ENCODE peak calls at places on chromosomes 6 and 20, in nine cellular contexts. F is GM23338, K is GM10248, I is left ventricle myocardium inferior, E is GM20000, X is heart right ventricle, N is neural crest cell, M is MCF 10A, G is LNCaP clone FGC. P is an unnamed sample.

GRCh38 chr6:85344996-85345395 is 104.9 kb upstream of the NT5E start:
- DNase-seq in N (no peak), F (no peak), G (peak; percentile 63), X (no peak), K (no peak), E (no peak), M (no peak), I (no peak), P (no peak)

GRCh38 chr6:155418017-155418749 is 37.5 kb downstream of the NOX3 start:
- DNase-seq in K (peak; percentile 61), G (no peak), M (peak; percentile 73), N (no peak), I (no peak), F (peak; percentile 24), X (no peak), E (peak; percentile 69), P (no peak)

GRCh38 chr20:45339084-45339483 is 9.1 kb downstream of the SDC4 start:
- DNase-seq in K (no peak), G (no peak), I (no peak), X (no peak), N (no peak), F (no peak), M (peak; percentile 72), E (no peak), P (no peak)

GRCh38 chr20:45014671-45015415 is 48.5 kb downstream of the STK4 start:
- DNase-seq in G (no peak), K (no peak), X (no peak), N (no peak), E (no peak), I (no peak), M (no peak), F (no peak), P (no peak)

GRCh38 chr6:149425224-149425623 is 25.2 kb downstream of the SUMO4 start:
- DNase-seq in M (no peak), G (no peak), F (no peak), X (no peak), N (no peak), E (no peak), I (no peak), K (no peak), P (no peak)

GRCh38 chr6:119174879-119175817 is 96.7 kb upstream of the FAM184A start:
- DNase-seq in G (no peak), N (no peak), E (no peak), X (no peak), K (no peak), I (no peak), M (no peak), F (no peak), P (no peak)

GRCh38 chr20:46237736-46238135 is 70.6 kb downstream of the CDH22 start:
- DNase-seq in X (no peak), M (no peak), F (no peak), N (no peak), G (no peak), K (no peak), E (no peak), I (no peak), P (no peak)

GRCh38 chr6:169513478-169514193 is 188.2 kb downstream of the WDR27 start:
- DNase-seq in E (no peak), M (no peak), G (no peak), I (no peak), N (no peak), X (no peak), K (no peak), F (no peak), P (no peak)

GRCh38 chr6:151065027-151065815 is 174.5 kb upstream of the AKAP12 start:
- DNase-seq in F (no peak), M (no peak), K (no peak), G (no peak), I (peak; percentile 45), E (no peak), N (no peak), X (no peak), P (no peak)

GRCh38 chr6:147248859-147249258 is 44.6 kb downstream of the STXBP5 start:
- DNase-seq in K (no peak), X (no peak), N (no peak), I (no peak), F (peak; percentile 77), M (no peak), E (no peak), G (no peak), P (no peak)

GRCh38 chr20:19826179-19826914 is 68.3 kb downstream of the RIN2 start:
- DNase-seq in E (no peak), F (no peak), G (no peak), M (no peak), I (no peak), K (no peak), N (no peak), X (no peak), P (no peak)

GRCh38 chr6:144284753-144285547 is at the start of gene UTRN:
- DNase-seq in X (peak; percentile 85), F (peak; percentile 94), M (peak; percentile 89), E (peak; percentile 82), I (peak; percentile 85), K (peak; percentile 74), G (peak; percentile 32), N (peak; percentile 73), P (peak; percentile 78)

GRCh38 chr20:5908981-5909380 is 41.4 kb downstream of the TRMT6 start:
- DNase-seq in G (no peak), M (no peak), I (no peak), N (no peak), K (no peak), F (no peak), E (no peak), X (no peak), P (no peak)

GRCh38 chr6:159107451-159108260 is 61.5 kb upstream of the FNDC1 start:
- DNase-seq in K (no peak), I (no peak), G (no peak), M (no peak), X (no peak), E (no peak), N (no peak), F (no peak), P (no peak)

GRCh38 chr6:88374556-88374955 is 208.4 kb upstream of the CNR1 start:
- DNase-seq in I (no peak), K (no peak), E (no peak), N (no peak), M (no peak), F (no peak), G (no peak), X (no peak), P (no peak)

GRCh38 chr20:57809661-57810172 is 99.9 kb upstream of the PMEPA1 start:
- DNase-seq in I (peak; percentile 58), X (peak; percentile 53), N (no peak), M (peak; percentile 78), G (no peak), E (no peak), F (no peak), K (no peak), P (no peak)

GRCh38 chr6:141988954-141989705 is 143.6 kb upstream of the GJE1 start:
- DNase-seq in K (peak; percentile 23), I (no peak), N (peak; percentile 6), F (peak; percentile 89), M (peak; percentile 84), X (no peak), E (peak; percentile 25), G (peak; percentile 30), P (no peak)

DNA sequence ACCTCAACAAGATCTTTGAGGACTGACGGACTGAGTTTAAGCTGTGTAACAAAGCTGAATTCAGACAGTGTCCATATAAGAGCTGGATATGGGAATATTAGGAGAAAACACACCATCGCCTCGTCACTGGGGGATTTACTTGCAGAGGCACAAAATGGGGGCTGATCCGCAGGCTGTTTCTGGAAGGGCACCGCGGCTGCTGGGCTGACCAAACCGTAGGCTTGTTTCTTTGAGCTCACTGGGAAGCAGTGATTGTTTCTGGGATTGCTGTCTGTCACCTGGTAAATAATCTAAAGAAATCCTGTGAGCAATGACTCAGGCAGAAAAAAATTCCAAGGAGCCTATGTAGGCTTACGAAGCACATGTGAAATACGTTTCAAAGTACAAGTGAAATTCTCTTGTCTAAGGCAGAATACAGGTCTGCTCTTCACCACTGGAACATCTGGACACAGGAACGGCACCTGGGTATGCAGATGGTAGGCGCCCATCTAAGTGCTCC is 63.9 kb upstream of the MPC1 start:
- DNase-seq in F (no peak), M (no peak), E (no peak), I (no peak), K (no peak), N (no peak), X (no peak), G (no peak), P (no peak)
- TF ChIP-seq CTCF in F (no peak), M (no peak), E (no peak), I (no peak), K (no peak), N (no peak), X (no peak), G (no peak), P (no peak)

GRCh38 chr6:104789770-104790190 is 69.9 kb downstream of the HACE1 start:
- DNase-seq in K (peak; percentile 29), E (peak; percentile 19), X (no peak), G (no peak), M (peak; percentile 53), I (no peak), F (peak; percentile 41), N (no peak), P (no peak)
- TF ChIP-seq CTCF in K (peak; percentile 33), E (peak; percentile 22), X (peak; percentile 25), G (peak; percentile 49), M (peak; percentile 45), I (peak; percentile 45), F (peak; percentile 47), N (peak; percentile 60), P (peak; percentile 53)

GRCh38 chr20:63957004-63957689 is 931 bp upstream of the UCKL1 start:
- DNase-seq in E (peak; percentile 78), I (peak; percentile 65), G (no peak), F (peak; percentile 83), K (peak; percentile 71), X (peak; percentile 69), N (peak; percentile 45), M (peak; percentile 77), P (peak; percentile 49)
- TF ChIP-seq CTCF in E (no peak), I (no peak), G (no peak), F (peak; percentile 12), K (no peak), X (no peak), N (no peak), M (peak; percentile 11), P (peak; percentile 39)

DNA sequence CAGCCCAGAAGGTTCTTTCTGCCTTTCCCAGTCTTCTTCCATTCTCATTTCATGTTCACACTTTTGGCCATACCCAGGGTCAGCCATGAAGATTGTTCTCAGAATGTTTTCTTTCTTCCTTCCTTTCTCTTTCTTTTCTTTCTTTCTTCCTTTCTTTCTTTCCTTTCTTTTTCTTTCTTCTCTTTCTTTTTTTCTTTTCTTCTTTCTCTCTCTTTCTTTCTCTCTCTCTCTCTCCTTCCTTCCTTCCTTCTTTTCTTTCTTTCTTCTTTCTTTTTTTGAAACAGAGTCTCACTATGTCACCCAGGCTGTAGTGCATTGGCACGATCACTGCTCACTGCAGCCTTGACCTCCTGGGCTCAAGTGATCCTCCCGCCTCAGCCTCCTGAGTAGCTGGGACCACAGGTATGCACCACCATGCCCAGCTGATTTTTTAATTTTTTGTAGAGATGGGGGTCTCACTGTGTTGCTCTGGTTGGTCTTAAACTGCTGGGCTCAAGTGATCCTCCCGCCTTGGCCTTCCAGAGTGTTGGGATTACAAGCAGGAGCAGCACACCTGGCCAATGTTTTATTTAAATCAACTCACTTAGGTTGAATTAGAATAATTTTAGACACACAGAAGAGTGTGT is 13.1 kb upstream of the FAM110A start:
- DNase-seq in F (no peak), I (no peak), M (no peak), N (no peak), G (no peak), X (no peak), E (no peak), K (no peak), P (no peak)
- TF ChIP-seq CTCF in F (no peak), I (no peak), M (no peak), N (no peak), G (no peak), X (no peak), E (no peak), K (no peak), P (no peak)

P was measured in progenitor cell of endocrine pancreas.